ENCODE peak calls at places on chromosomes 4 and X, in four cellular contexts. One of them, this sample, is unnamed.

GRCh38 chrX:110341189-110342035 is 17.2 kb upstream of the RTL9 start:
- DNase-seq in SK-N-SH: no peak
- DNase-seq in A549: no peak
- DNase-seq in GM12878: no peak
- DNase-seq in this sample: no peak

GRCh38 chr4:142817442-142817841 is 28.7 kb downstream of the INPP4B start:
- DNase-seq in SK-N-SH: no peak
- DNase-seq in A549: no peak
- DNase-seq in GM12878: no peak
- DNase-seq in this sample: no peak

GRCh38 chr4:142372570-142373300 is 473.4 kb downstream of the INPP4B start:
- DNase-seq in SK-N-SH: no peak
- DNase-seq in GM12878: no peak
- DNase-seq in A549: no peak
- DNase-seq in this sample: no peak

GRCh38 chr4:119898211-119898610 is 168.4 kb downstream of the MAD2L1 start:
- DNase-seq in A549: no peak
- DNase-seq in GM12878: no peak
- DNase-seq in SK-N-SH: peak
- DNase-seq in this sample: no peak

GRCh38 chrX:154096140-154097002 is 1.1 kb downstream of the MECP2 start:
- DNase-seq in GM12878: no peak
- DNase-seq in SK-N-SH: no peak
- DNase-seq in A549: no peak
- DNase-seq in this sample: no peak

GRCh38 chr4:156291317-156291716 is 337.7 kb upstream of the CTSO start:
- DNase-seq in A549: no peak
- DNase-seq in SK-N-SH: no peak
- DNase-seq in GM12878: no peak
- DNase-seq in this sample: no peak

GRCh38 chr4:4541040-4541631 is 712 bp downstream of the STX18 start:
- DNase-seq in SK-N-SH: no peak
- DNase-seq in GM12878: peak
- DNase-seq in A549: peak
- DNase-seq in this sample: no peak

GRCh38 chr4:98485816-98486355 is 172.5 kb downstream of the TSPAN5 start:
- DNase-seq in A549: no peak
- DNase-seq in SK-N-SH: no peak
- DNase-seq in GM12878: no peak
- DNase-seq in this sample: no peak

GRCh38 chr4:175469519-175469918 is 342.5 kb downstream of the GPM6A start:
- DNase-seq in GM12878: no peak
- DNase-seq in SK-N-SH: no peak
- DNase-seq in A549: no peak
- DNase-seq in this sample: peak

GRCh38 chrX:108230562-108230961 is 139.0 kb downstream of the ATG4A start:
- DNase-seq in SK-N-SH: no peak
- DNase-seq in A549: no peak
- DNase-seq in GM12878: no peak
- DNase-seq in this sample: no peak

GRCh38 chr4:76736434-76736833 is 161.5 kb downstream of the SOWAHB start:
- DNase-seq in GM12878: no peak
- DNase-seq in SK-N-SH: no peak
- DNase-seq in A549: no peak
- DNase-seq in this sample: no peak

GRCh38 chr4:8202526-8203375 is 3.7 kb downstream of the SH3TC1 start:
- DNase-seq in GM12878: no peak
- DNase-seq in SK-N-SH: no peak
- DNase-seq in A549: no peak
- DNase-seq in this sample: no peak
- TF ChIP-seq REST in GM12878: no peak
- TF ChIP-seq REST in SK-N-SH: no peak
- TF ChIP-seq REST in A549: no peak
- TF ChIP-seq REST in this sample: no peak

DNA sequence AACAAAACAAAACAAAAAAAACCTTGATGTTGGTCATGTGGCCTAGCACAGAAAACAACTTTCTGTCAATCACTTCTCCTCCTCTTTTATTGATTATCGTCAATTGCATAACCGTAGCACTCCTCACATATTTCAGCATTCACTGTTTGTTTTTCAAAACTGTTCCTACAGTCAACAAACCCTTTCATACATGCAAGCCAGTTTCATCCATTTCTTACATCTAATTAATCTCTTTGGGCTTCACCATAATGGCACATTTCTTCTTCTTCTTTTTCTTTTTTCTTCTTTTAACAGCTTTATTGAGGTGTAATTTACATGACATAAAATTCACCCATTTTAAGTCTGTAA is 246.9 kb downstream of the PTTG2 start:
- DNase-seq in A549: no peak
- DNase-seq in GM12878: no peak
- DNase-seq in SK-N-SH: no peak
- DNase-seq in this sample: no peak
- TF ChIP-seq REST in A549: no peak
- TF ChIP-seq REST in GM12878: no peak
- TF ChIP-seq REST in SK-N-SH: no peak
- TF ChIP-seq REST in this sample: no peak

GRCh38 chr4:10162341-10163000 is 45.9 kb upstream of the WDR1 start:
- DNase-seq in A549: no peak
- DNase-seq in GM12878: no peak
- DNase-seq in SK-N-SH: no peak
- DNase-seq in this sample: no peak
- TF ChIP-seq REST in A549: no peak
- TF ChIP-seq REST in GM12878: no peak
- TF ChIP-seq REST in SK-N-SH: no peak
- TF ChIP-seq REST in this sample: no peak

DNA sequence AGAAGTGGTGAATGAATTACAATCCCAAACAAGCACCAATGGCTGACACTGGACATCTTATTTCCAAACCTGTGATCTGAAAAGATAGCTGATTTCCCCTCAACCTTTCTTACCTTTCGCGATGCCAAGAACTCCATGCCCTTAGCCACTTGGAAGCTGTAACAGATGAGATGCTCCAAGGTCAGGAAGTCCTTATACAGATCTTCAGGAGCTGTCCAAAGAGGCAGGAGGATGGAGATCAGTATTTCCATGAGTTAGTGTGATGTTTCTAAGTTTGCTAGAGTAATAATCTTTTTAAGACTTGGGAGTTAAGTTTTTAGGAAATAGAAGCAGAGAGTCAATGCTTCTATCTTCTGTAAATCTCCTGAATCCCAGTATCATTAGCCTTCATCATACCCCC is 32.9 kb downstream of the KDR start:
- DNase-seq in A549: no peak
- DNase-seq in GM12878: no peak
- DNase-seq in SK-N-SH: no peak
- DNase-seq in this sample: no peak
- TF ChIP-seq REST in A549: no peak
- TF ChIP-seq REST in GM12878: no peak
- TF ChIP-seq REST in SK-N-SH: no peak
- TF ChIP-seq REST in this sample: no peak